ENCODE peak calls at places on chromosomes 4 and X, in five cellular contexts. F, S, Y, V and O are unnamed samples.

GRCh38 chrX:101078716-101079115 is at the start of gene TMEM35A:
- DNase-seq in F (no peak), S (no peak), Y (peak), V (peak), O (no peak)

GRCh38 chr4:148056879-148057278 is 325.0 kb downstream of the ARHGAP10 start:
- DNase-seq in F (peak), S (peak), Y (peak), V (peak), O (peak)

GRCh38 chrX:96425204-96425603 is 259.4 kb upstream of the DIAPH2 start:
- DNase-seq in F (no peak), S (no peak), Y (no peak), V (no peak), O (no peak)

GRCh38 chrX:24594531-24594930 is 52.6 kb downstream of the PCYT1B start:
- DNase-seq in F (no peak), S (no peak), Y (no peak), V (no peak), O (no peak)

GRCh38 chr4:16443504-16444088 is 217.3 kb upstream of the TAPT1 start:
- DNase-seq in F (no peak), S (no peak), Y (peak), V (peak), O (peak)

GRCh38 chr4:100372432-100372831 is 145.4 kb downstream of the EMCN start:
- DNase-seq in F (no peak), S (no peak), Y (no peak), V (peak), O (no peak)

GRCh38 chr4:114399085-114399484 is 199.5 kb upstream of the UGT8 start:
- DNase-seq in F (no peak), S (no peak), Y (no peak), V (no peak), O (no peak)

GRCh38 chr4:54746228-54746627 is 88.5 kb downstream of the KIT start:
- DNase-seq in F (no peak), S (no peak), Y (no peak), V (no peak), O (no peak)

GRCh38 chr4:123114084-123114914 is 191.9 kb upstream of the NUDT6 start:
- DNase-seq in F (no peak), S (no peak), Y (no peak), V (no peak), O (no peak)

GRCh38 chrX:39576081-39576701 is 521.6 kb downstream of the BCOR start:
- DNase-seq in F (no peak), S (no peak), Y (no peak), V (no peak), O (no peak)

GRCh38 chr4:110616162-110617062 is 6.5 kb downstream of the PITX2 start:
- DNase-seq in F (no peak), S (no peak), Y (no peak), V (no peak), O (no peak)

GRCh38 chr4:110614981-110615365 is 7.9 kb downstream of the PITX2 start:
- DNase-seq in F (no peak), S (no peak), Y (no peak), V (no peak), O (no peak)

GRCh38 chr4:110617095-110617494 is 5.8 kb downstream of the PITX2 start:
- DNase-seq in F (no peak), S (no peak), Y (no peak), V (no peak), O (no peak)

GRCh38 chr4:110614173-110614948 is 8.5 kb downstream of the PITX2 start:
- DNase-seq in F (no peak), S (no peak), Y (no peak), V (no peak), O (no peak)

DNA sequence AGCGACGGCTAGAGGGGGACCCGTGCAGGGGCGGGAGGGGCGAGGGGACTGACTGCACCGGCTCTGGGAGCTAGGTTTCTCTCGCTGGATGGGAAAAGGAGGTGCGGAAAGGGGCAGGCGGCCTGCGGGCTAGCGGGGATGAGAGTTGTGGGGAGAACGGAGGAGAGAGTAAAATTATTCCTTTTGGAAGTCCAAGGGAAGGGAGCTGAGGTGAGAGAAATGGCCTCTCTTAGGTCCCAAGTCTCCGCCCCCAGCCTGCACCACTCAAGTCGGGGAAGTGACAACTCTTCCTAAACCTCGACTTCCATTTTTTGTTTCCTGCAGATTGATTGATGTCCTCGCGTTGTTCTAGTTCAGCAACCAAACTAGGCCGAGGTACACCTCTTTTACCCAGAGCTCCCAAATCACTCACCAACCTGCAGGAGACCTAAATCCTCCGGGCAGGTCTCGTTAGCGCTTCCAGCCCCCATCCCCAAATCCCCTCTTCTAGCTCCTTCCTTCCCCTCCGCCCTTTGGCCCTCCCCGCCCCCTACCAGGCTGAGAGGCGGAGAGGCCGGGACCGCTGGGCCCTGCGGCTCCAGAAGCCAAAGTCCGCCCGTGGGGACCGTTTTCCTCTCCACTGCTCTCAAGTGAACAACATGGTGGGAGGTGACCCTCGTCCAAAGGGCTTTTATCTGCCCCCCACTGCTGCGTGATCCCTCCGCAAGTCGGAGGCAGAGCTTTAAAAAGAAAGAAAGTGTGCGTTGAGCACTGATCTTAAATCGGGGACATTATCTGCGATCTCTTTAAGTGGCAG is 7.3 kb downstream of the PITX2 start:
- DNase-seq in F (no peak), S (no peak), Y (no peak), V (no peak), O (no peak)
- H3K27ac ChIP-seq in F (no peak), S (no peak), Y (no peak), V (no peak), O (no peak)

GRCh38 chr4:75699299-75699698 is 25.1 kb upstream of the USO1 start:
- DNase-seq in F (no peak), S (no peak), Y (no peak), V (no peak), O (no peak)

GRCh38 chr4:75696036-75696435 is 22.8 kb upstream of the G3BP2 start:
- DNase-seq in F (no peak), S (no peak), Y (no peak), V (no peak), O (no peak)

GRCh38 chr4:75696551-75696950 is 23.3 kb upstream of the G3BP2 start:
- DNase-seq in F (no peak), S (no peak), Y (no peak), V (no peak), O (no peak)

GRCh38 chr4:75698162-75698962 is 25.2 kb upstream of the G3BP2 start:
- DNase-seq in F (no peak), S (no peak), Y (no peak), V (no peak), O (no peak)

DNA sequence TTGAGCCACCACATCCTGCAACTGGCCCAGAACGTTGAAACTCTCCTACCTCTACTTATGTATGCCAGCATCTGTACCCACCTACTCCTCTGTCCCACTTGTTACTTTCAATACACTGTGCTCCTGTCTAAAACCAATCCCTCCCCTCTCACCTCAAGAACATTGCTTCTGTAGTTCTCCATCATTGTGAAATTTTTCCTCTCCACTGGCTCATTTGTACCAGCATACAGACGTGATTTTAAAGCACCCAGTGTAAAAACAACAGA is 25.5 kb upstream of the USO1 start:
- DNase-seq in F (no peak), S (no peak), Y (no peak), V (no peak), O (no peak)
- H3K27ac ChIP-seq in F (peak), S (no peak), Y (no peak), V (no peak), O (no peak)

DNA sequence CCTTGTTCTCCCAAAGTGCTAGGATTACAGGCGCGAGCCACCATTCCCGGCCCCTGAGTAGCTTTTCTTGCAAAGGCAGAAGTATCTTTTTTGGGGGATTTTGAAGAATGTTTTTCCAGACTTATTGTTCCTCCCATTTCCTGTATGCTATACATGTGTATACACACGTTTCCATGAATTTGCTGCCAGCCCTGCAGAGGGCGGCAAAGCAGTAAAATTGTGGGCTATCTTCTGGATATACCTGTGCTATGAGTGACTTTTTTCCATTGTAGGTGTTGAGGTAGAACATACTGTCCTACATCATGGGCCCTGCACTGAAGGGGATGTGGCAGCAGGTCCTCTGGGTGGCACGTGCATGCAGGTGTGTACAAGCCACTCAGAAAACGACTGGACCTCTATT is 16.9 kb upstream of the MED28 start:
- DNase-seq in F (no peak), S (no peak), Y (peak), V (peak), O (no peak)
- H3K27ac ChIP-seq in F (no peak), S (no peak), Y (no peak), V (no peak), O (no peak)

DNA sequence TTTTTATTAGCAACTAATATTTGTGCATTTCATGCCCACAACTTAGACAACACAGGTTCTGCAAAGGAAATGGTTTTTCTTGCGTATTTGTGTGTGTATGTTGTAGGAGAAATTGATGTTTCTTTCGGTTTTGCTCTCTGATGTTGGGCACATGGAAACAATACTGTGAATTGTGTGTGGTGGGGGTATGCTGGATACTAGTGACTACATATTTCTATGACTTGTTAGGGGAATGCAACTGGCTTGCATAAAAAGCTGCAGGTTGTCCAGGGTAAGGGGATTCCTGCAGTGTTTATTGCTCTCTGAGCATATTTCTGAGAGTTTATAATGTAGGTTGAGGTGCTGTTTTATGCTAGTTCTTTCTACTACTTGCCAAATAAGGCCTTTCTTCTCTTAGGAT is 11.6 kb downstream of the DLG3 start:
- DNase-seq in F (no peak), S (no peak), Y (no peak), V (no peak), O (no peak)
- H3K27ac ChIP-seq in F (no peak), S (peak), Y (no peak), V (peak), O (peak)

GRCh38 chrX:129230850-129231512 is 292.3 kb downstream of the SMARCA1 start:
- DNase-seq in F (no peak), S (no peak), Y (no peak), V (no peak), O (no peak)

GRCh38 chrX:129227376-129227775 is 295.9 kb downstream of the SMARCA1 start:
- DNase-seq in F (no peak), S (no peak), Y (no peak), V (no peak), O (no peak)
- H3K27ac ChIP-seq in F (no peak), S (no peak), Y (no peak), V (peak), O (no peak)

GRCh38 chr4:55868691-55869090 is 15.2 kb downstream of the EXOC1 start:
- DNase-seq in F (no peak), S (no peak), Y (no peak), V (no peak), O (no peak)

GRCh38 chr4:55865228-55865806 is 11.9 kb downstream of the EXOC1 start:
- DNase-seq in F (no peak), S (no peak), Y (peak), V (peak), O (no peak)

GRCh38 chr4:55866973-55867574 is 13.6 kb downstream of the EXOC1 start:
- DNase-seq in F (no peak), S (no peak), Y (peak), V (peak), O (peak)

GRCh38 chr4:55864577-55865223 is 11.3 kb downstream of the EXOC1 start:
- DNase-seq in F (no peak), S (no peak), Y (no peak), V (no peak), O (no peak)

DNA sequence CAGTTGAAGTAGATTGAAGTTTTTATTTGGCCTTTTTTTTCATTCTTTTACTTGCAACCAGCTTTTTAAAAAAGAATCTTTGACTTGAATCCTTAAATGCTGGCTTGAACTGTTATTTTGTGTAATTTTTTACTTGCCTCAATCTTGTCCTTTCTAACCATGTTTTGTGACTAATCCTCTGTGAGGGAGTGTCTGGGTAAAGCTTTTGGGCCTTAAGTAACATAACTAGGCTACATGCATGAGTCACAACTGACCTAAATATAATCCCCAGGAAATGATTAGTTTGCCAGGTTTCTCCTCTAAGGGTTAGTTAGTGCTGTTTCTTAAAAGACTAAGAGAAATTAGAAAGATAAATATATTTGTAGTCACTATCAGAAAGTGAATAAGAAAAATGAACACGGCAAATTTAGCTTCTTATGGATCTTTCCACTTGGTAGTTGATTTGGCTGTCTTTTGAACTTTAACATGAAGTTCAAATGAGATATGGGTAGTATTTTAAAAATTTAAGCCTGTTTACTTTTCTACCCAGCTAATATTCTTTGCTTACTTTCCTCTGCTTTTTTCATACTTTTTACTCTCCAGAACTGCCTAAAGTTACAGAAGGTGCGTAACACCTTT is 13.0 kb downstream of the EXOC1 start:
- DNase-seq in F (no peak), S (no peak), Y (peak), V (peak), O (peak)
- H3K27ac ChIP-seq in F (peak), S (peak), Y (peak), V (peak), O (peak)

GRCh38 chr4:74638689-74639088 is 155.6 kb downstream of the BTC start:
- DNase-seq in F (no peak), S (no peak), Y (peak), V (peak), O (no peak)
- H3K27ac ChIP-seq in F (no peak), S (no peak), Y (no peak), V (no peak), O (no peak)

DNA sequence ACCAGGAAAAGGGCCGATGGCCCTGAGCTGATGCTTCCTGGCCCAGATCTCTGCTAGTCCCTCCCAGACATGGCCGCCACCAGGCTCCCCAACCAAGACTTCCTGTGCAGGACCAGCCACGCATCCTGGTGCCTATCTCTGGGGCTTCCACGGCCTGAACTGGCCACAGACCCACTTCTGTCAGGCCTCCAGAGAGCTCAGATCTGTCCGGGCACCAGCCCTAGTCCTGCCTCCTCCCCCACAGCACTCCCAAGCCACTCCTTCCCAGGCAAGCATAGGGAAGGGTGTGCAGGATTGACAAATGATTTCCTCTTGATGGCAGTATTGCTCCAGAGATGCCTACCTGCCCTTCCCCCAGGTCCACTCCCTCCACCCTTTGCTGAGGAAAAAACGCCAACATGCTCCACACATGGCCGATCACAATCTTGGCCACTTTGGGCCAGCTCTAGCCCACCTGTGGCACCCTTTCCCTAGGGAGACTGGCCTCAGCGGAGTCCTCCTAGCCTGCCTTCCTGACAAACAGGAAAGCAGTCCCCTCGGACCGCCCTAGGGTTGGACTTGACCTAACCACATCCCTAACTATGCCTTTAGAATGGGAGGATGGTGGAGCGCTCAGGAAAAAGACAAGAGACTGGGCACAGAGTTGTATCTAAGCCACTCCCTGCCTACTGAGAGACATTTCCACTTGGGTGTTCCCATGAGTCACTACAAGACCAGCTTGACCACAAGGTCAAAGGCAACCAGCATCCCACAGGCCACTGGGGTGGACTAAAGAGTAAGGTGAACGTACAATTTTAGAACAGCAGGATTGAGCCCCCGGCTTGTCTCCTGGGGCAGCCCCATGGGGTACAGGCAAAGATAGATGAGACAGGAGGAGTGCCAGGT is 277.5 kb upstream of the AGTR2 start:
- DNase-seq in F (peak), S (no peak), Y (peak), V (peak), O (no peak)
- H3K27ac ChIP-seq in F (peak), S (no peak), Y (no peak), V (no peak), O (peak)

GRCh38 chr4:60683357-60683756 is 516.8 kb upstream of the ADGRL3 start:
- DNase-seq in F (no peak), S (no peak), Y (peak), V (peak), O (peak)
- H3K27ac ChIP-seq in F (no peak), S (no peak), Y (peak), V (no peak), O (no peak)